ENCODE peak calls at places on chromosomes 1 and 21, in five cellular contexts. One of them, this sample, is unnamed.

GRCh38 chr1:234495231-234495990 is 16.4 kb upstream of the TARBP1 start:
- DNase-seq in kidney: no peak
- DNase-seq in tibial nerve: no peak
- DNase-seq in effector memory CD4-positive, alpha-beta T cell: no peak
- DNase-seq in activated CD4-positive, alpha-beta T cell treated with anti-CD3 and anti-CD28 coated beads, Interleukin-2, amount 50 U/mL, for 48 hours: peak
- DNase-seq in this sample: peak

GRCh38 chr1:207565546-207566468 is 69.8 kb downstream of the CR1 start:
- DNase-seq in kidney: no peak
- DNase-seq in tibial nerve: no peak
- DNase-seq in effector memory CD4-positive, alpha-beta T cell: no peak
- DNase-seq in activated CD4-positive, alpha-beta T cell treated with anti-CD3 and anti-CD28 coated beads, Interleukin-2, amount 50 U/mL, for 48 hours: no peak
- DNase-seq in this sample: no peak

GRCh38 chr1:214808845-214809460 is 206.0 kb downstream of the CENPF start:
- DNase-seq in kidney: no peak
- DNase-seq in tibial nerve: no peak
- DNase-seq in effector memory CD4-positive, alpha-beta T cell: no peak
- DNase-seq in activated CD4-positive, alpha-beta T cell treated with anti-CD3 and anti-CD28 coated beads, Interleukin-2, amount 50 U/mL, for 48 hours: no peak
- DNase-seq in this sample: peak

GRCh38 chr1:12174789-12175455 is 8.1 kb downstream of the TNFRSF1B start:
- DNase-seq in kidney: peak
- DNase-seq in tibial nerve: no peak
- DNase-seq in effector memory CD4-positive, alpha-beta T cell: no peak
- DNase-seq in activated CD4-positive, alpha-beta T cell treated with anti-CD3 and anti-CD28 coated beads, Interleukin-2, amount 50 U/mL, for 48 hours: no peak
- DNase-seq in this sample: peak

GRCh38 chr1:208654241-208654640 is 410.1 kb upstream of the PLXNA2 start:
- DNase-seq in kidney: no peak
- DNase-seq in tibial nerve: no peak
- DNase-seq in effector memory CD4-positive, alpha-beta T cell: no peak
- DNase-seq in activated CD4-positive, alpha-beta T cell treated with anti-CD3 and anti-CD28 coated beads, Interleukin-2, amount 50 U/mL, for 48 hours: no peak
- DNase-seq in this sample: peak

GRCh38 chr21:46207920-46208571 is 20.5 kb downstream of the LSS start:
- DNase-seq in kidney: no peak
- DNase-seq in tibial nerve: no peak
- DNase-seq in effector memory CD4-positive, alpha-beta T cell: no peak
- DNase-seq in activated CD4-positive, alpha-beta T cell treated with anti-CD3 and anti-CD28 coated beads, Interleukin-2, amount 50 U/mL, for 48 hours: no peak
- DNase-seq in this sample: no peak

GRCh38 chr1:92168657-92169056 is 49.1 kb upstream of the C1orf146 start:
- DNase-seq in kidney: no peak
- DNase-seq in tibial nerve: no peak
- DNase-seq in effector memory CD4-positive, alpha-beta T cell: no peak
- DNase-seq in activated CD4-positive, alpha-beta T cell treated with anti-CD3 and anti-CD28 coated beads, Interleukin-2, amount 50 U/mL, for 48 hours: no peak
- DNase-seq in this sample: no peak

GRCh38 chr1:168279253-168279652 is 1.4 kb upstream of the TBX19 start:
- DNase-seq in kidney: no peak
- DNase-seq in tibial nerve: no peak
- DNase-seq in effector memory CD4-positive, alpha-beta T cell: no peak
- DNase-seq in activated CD4-positive, alpha-beta T cell treated with anti-CD3 and anti-CD28 coated beads, Interleukin-2, amount 50 U/mL, for 48 hours: no peak
- DNase-seq in this sample: no peak

GRCh38 chr1:213327318-213327667 is 276.3 kb downstream of the RPS6KC1 start:
- DNase-seq in kidney: no peak
- DNase-seq in tibial nerve: peak
- DNase-seq in effector memory CD4-positive, alpha-beta T cell: no peak
- DNase-seq in activated CD4-positive, alpha-beta T cell treated with anti-CD3 and anti-CD28 coated beads, Interleukin-2, amount 50 U/mL, for 48 hours: no peak
- DNase-seq in this sample: no peak

GRCh38 chr1:205532996-205533728 is 28.7 kb downstream of the CDK18 start:
- DNase-seq in kidney: peak
- DNase-seq in tibial nerve: no peak
- DNase-seq in effector memory CD4-positive, alpha-beta T cell: no peak
- DNase-seq in activated CD4-positive, alpha-beta T cell treated with anti-CD3 and anti-CD28 coated beads, Interleukin-2, amount 50 U/mL, for 48 hours: no peak
- DNase-seq in this sample: no peak

GRCh38 chr21:45228171-45228641 is 59.5 kb downstream of the POFUT2 start:
- DNase-seq in kidney: no peak
- DNase-seq in tibial nerve: peak
- DNase-seq in effector memory CD4-positive, alpha-beta T cell: peak
- DNase-seq in activated CD4-positive, alpha-beta T cell treated with anti-CD3 and anti-CD28 coated beads, Interleukin-2, amount 50 U/mL, for 48 hours: peak
- DNase-seq in this sample: no peak

GRCh38 chr1:118821801-118822200 is 166.3 kb downstream of the TBX15 start:
- DNase-seq in kidney: no peak
- DNase-seq in tibial nerve: peak
- DNase-seq in effector memory CD4-positive, alpha-beta T cell: no peak
- DNase-seq in activated CD4-positive, alpha-beta T cell treated with anti-CD3 and anti-CD28 coated beads, Interleukin-2, amount 50 U/mL, for 48 hours: no peak
- DNase-seq in this sample: no peak

GRCh38 chr1:244964112-244964971 is 100.0 kb upstream of the HNRNPU start:
- DNase-seq in kidney: no peak
- DNase-seq in tibial nerve: peak
- DNase-seq in effector memory CD4-positive, alpha-beta T cell: no peak
- DNase-seq in activated CD4-positive, alpha-beta T cell treated with anti-CD3 and anti-CD28 coated beads, Interleukin-2, amount 50 U/mL, for 48 hours: peak
- DNase-seq in this sample: no peak

GRCh38 chr1:228465571-228466146 is 21.5 kb upstream of the RNF187 start:
- DNase-seq in kidney: no peak
- DNase-seq in tibial nerve: no peak
- DNase-seq in effector memory CD4-positive, alpha-beta T cell: no peak
- DNase-seq in activated CD4-positive, alpha-beta T cell treated with anti-CD3 and anti-CD28 coated beads, Interleukin-2, amount 50 U/mL, for 48 hours: peak
- DNase-seq in this sample: no peak

GRCh38 chr1:224851210-224851849 is 78.1 kb upstream of the DNAH14 start:
- DNase-seq in kidney: no peak
- DNase-seq in tibial nerve: peak
- DNase-seq in effector memory CD4-positive, alpha-beta T cell: peak
- DNase-seq in activated CD4-positive, alpha-beta T cell treated with anti-CD3 and anti-CD28 coated beads, Interleukin-2, amount 50 U/mL, for 48 hours: peak
- DNase-seq in this sample: peak

GRCh38 chr1:116403506-116404136 is 30.6 kb downstream of the ATP1A1 start:
- DNase-seq in kidney: no peak
- DNase-seq in tibial nerve: no peak
- DNase-seq in effector memory CD4-positive, alpha-beta T cell: no peak
- DNase-seq in activated CD4-positive, alpha-beta T cell treated with anti-CD3 and anti-CD28 coated beads, Interleukin-2, amount 50 U/mL, for 48 hours: no peak
- DNase-seq in this sample: no peak

GRCh38 chr1:24635195-24635843 is 7.8 kb upstream of the SRRM1 start:
- DNase-seq in kidney: no peak
- DNase-seq in tibial nerve: no peak
- DNase-seq in effector memory CD4-positive, alpha-beta T cell: no peak
- DNase-seq in activated CD4-positive, alpha-beta T cell treated with anti-CD3 and anti-CD28 coated beads, Interleukin-2, amount 50 U/mL, for 48 hours: no peak
- DNase-seq in this sample: peak

GRCh38 chr1:41586230-41586629 is 101.7 kb upstream of the EDN2 start:
- DNase-seq in kidney: no peak
- DNase-seq in tibial nerve: no peak
- DNase-seq in effector memory CD4-positive, alpha-beta T cell: no peak
- DNase-seq in activated CD4-positive, alpha-beta T cell treated with anti-CD3 and anti-CD28 coated beads, Interleukin-2, amount 50 U/mL, for 48 hours: no peak
- DNase-seq in this sample: no peak

GRCh38 chr1:35555601-35556477 is 1.4 kb downstream of the KIAA0319L start:
- DNase-seq in kidney: no peak
- DNase-seq in tibial nerve: no peak
- DNase-seq in effector memory CD4-positive, alpha-beta T cell: no peak
- DNase-seq in activated CD4-positive, alpha-beta T cell treated with anti-CD3 and anti-CD28 coated beads, Interleukin-2, amount 50 U/mL, for 48 hours: no peak
- DNase-seq in this sample: no peak

GRCh38 chr1:162059721-162060120 is 9.8 kb upstream of the NOS1AP start:
- DNase-seq in kidney: no peak
- DNase-seq in tibial nerve: no peak
- DNase-seq in effector memory CD4-positive, alpha-beta T cell: no peak
- DNase-seq in activated CD4-positive, alpha-beta T cell treated with anti-CD3 and anti-CD28 coated beads, Interleukin-2, amount 50 U/mL, for 48 hours: no peak
- DNase-seq in this sample: no peak

GRCh38 chr1:34781071-34781843 is at the start of gene GJB3:
- DNase-seq in kidney: no peak
- DNase-seq in tibial nerve: no peak
- DNase-seq in effector memory CD4-positive, alpha-beta T cell: no peak
- DNase-seq in activated CD4-positive, alpha-beta T cell treated with anti-CD3 and anti-CD28 coated beads, Interleukin-2, amount 50 U/mL, for 48 hours: no peak
- DNase-seq in this sample: no peak

GRCh38 chr1:192747305-192747704 is 61.5 kb upstream of the RGS2 start:
- DNase-seq in kidney: no peak
- DNase-seq in tibial nerve: no peak
- DNase-seq in effector memory CD4-positive, alpha-beta T cell: no peak
- DNase-seq in activated CD4-positive, alpha-beta T cell treated with anti-CD3 and anti-CD28 coated beads, Interleukin-2, amount 50 U/mL, for 48 hours: no peak
- DNase-seq in this sample: no peak

GRCh38 chr21:38139380-38140168 is 117.2 kb upstream of the KCNJ15 start:
- DNase-seq in kidney: no peak
- DNase-seq in tibial nerve: no peak
- DNase-seq in effector memory CD4-positive, alpha-beta T cell: no peak
- DNase-seq in activated CD4-positive, alpha-beta T cell treated with anti-CD3 and anti-CD28 coated beads, Interleukin-2, amount 50 U/mL, for 48 hours: no peak
- DNase-seq in this sample: no peak

GRCh38 chr21:14864211-14865021 is 200.4 kb downstream of the NRIP1 start:
- DNase-seq in kidney: peak
- DNase-seq in tibial nerve: peak
- DNase-seq in effector memory CD4-positive, alpha-beta T cell: no peak
- DNase-seq in activated CD4-positive, alpha-beta T cell treated with anti-CD3 and anti-CD28 coated beads, Interleukin-2, amount 50 U/mL, for 48 hours: peak
- DNase-seq in this sample: peak

GRCh38 chr1:91557039-91557690 is 56.5 kb downstream of the CDC7 start:
- DNase-seq in kidney: no peak
- DNase-seq in tibial nerve: no peak
- DNase-seq in effector memory CD4-positive, alpha-beta T cell: no peak
- DNase-seq in activated CD4-positive, alpha-beta T cell treated with anti-CD3 and anti-CD28 coated beads, Interleukin-2, amount 50 U/mL, for 48 hours: no peak
- DNase-seq in this sample: no peak

GRCh38 chr21:14712121-14712520 is 166.0 kb upstream of the SAMSN1 start:
- DNase-seq in kidney: no peak
- DNase-seq in tibial nerve: no peak
- DNase-seq in effector memory CD4-positive, alpha-beta T cell: no peak
- DNase-seq in activated CD4-positive, alpha-beta T cell treated with anti-CD3 and anti-CD28 coated beads, Interleukin-2, amount 50 U/mL, for 48 hours: no peak
- DNase-seq in this sample: no peak

GRCh38 chr21:42330380-42331336 is 15.4 kb upstream of the TFF3 start:
- DNase-seq in kidney: no peak
- DNase-seq in tibial nerve: no peak
- DNase-seq in effector memory CD4-positive, alpha-beta T cell: no peak
- DNase-seq in activated CD4-positive, alpha-beta T cell treated with anti-CD3 and anti-CD28 coated beads, Interleukin-2, amount 50 U/mL, for 48 hours: no peak
- DNase-seq in this sample: no peak

GRCh38 chr21:33543505-33544129 is 779 bp downstream of the SON start:
- DNase-seq in kidney: peak
- DNase-seq in tibial nerve: no peak
- DNase-seq in effector memory CD4-positive, alpha-beta T cell: peak
- DNase-seq in activated CD4-positive, alpha-beta T cell treated with anti-CD3 and anti-CD28 coated beads, Interleukin-2, amount 50 U/mL, for 48 hours: peak
- DNase-seq in this sample: no peak

GRCh38 chr1:97334454-97334853 is 586.4 kb downstream of the DPYD start:
- DNase-seq in kidney: no peak
- DNase-seq in tibial nerve: no peak
- DNase-seq in effector memory CD4-positive, alpha-beta T cell: no peak
- DNase-seq in activated CD4-positive, alpha-beta T cell treated with anti-CD3 and anti-CD28 coated beads, Interleukin-2, amount 50 U/mL, for 48 hours: no peak
- DNase-seq in this sample: no peak

GRCh38 chr1:9825101-9826074 is 1.6 kb upstream of the CLSTN1 start:
- DNase-seq in kidney: peak
- DNase-seq in tibial nerve: peak
- DNase-seq in effector memory CD4-positive, alpha-beta T cell: peak
- DNase-seq in activated CD4-positive, alpha-beta T cell treated with anti-CD3 and anti-CD28 coated beads, Interleukin-2, amount 50 U/mL, for 48 hours: peak
- DNase-seq in this sample: peak

GRCh38 chr21:45981641-45982255 is at the start of gene COL6A1:
- DNase-seq in kidney: peak
- DNase-seq in tibial nerve: peak
- DNase-seq in effector memory CD4-positive, alpha-beta T cell: peak
- DNase-seq in activated CD4-positive, alpha-beta T cell treated with anti-CD3 and anti-CD28 coated beads, Interleukin-2, amount 50 U/mL, for 48 hours: peak
- DNase-seq in this sample: peak

GRCh38 chr1:67371043-67371442 is 59.2 kb downstream of the SERBP1 start:
- DNase-seq in kidney: no peak
- DNase-seq in tibial nerve: no peak
- DNase-seq in effector memory CD4-positive, alpha-beta T cell: no peak
- DNase-seq in activated CD4-positive, alpha-beta T cell treated with anti-CD3 and anti-CD28 coated beads, Interleukin-2, amount 50 U/mL, for 48 hours: no peak
- DNase-seq in this sample: no peak

GRCh38 chr1:37561794-37562132 is 5.0 kb downstream of the DNALI1 start:
- DNase-seq in kidney: no peak
- DNase-seq in tibial nerve: peak
- DNase-seq in effector memory CD4-positive, alpha-beta T cell: peak
- DNase-seq in activated CD4-positive, alpha-beta T cell treated with anti-CD3 and anti-CD28 coated beads, Interleukin-2, amount 50 U/mL, for 48 hours: peak
- DNase-seq in this sample: peak

GRCh38 chr1:6355621-6356020 is 37.9 kb downstream of the ACOT7 start:
- DNase-seq in kidney: no peak
- DNase-seq in tibial nerve: no peak
- DNase-seq in effector memory CD4-positive, alpha-beta T cell: no peak
- DNase-seq in activated CD4-positive, alpha-beta T cell treated with anti-CD3 and anti-CD28 coated beads, Interleukin-2, amount 50 U/mL, for 48 hours: no peak
- DNase-seq in this sample: no peak

GRCh38 chr1:58575831-58576726 is 973 bp downstream of the TACSTD2 start:
- DNase-seq in kidney: peak
- DNase-seq in tibial nerve: no peak
- DNase-seq in effector memory CD4-positive, alpha-beta T cell: no peak
- DNase-seq in activated CD4-positive, alpha-beta T cell treated with anti-CD3 and anti-CD28 coated beads, Interleukin-2, amount 50 U/mL, for 48 hours: no peak
- DNase-seq in this sample: no peak

GRCh38 chr1:185681034-185681633 is 53.1 kb upstream of the HMCN1 start:
- DNase-seq in kidney: no peak
- DNase-seq in tibial nerve: peak
- DNase-seq in effector memory CD4-positive, alpha-beta T cell: peak
- DNase-seq in activated CD4-positive, alpha-beta T cell treated with anti-CD3 and anti-CD28 coated beads, Interleukin-2, amount 50 U/mL, for 48 hours: no peak
- DNase-seq in this sample: peak

GRCh38 chr21:32463889-32464300 is 51.4 kb downstream of the EVA1C start:
- DNase-seq in kidney: no peak
- DNase-seq in tibial nerve: no peak
- DNase-seq in effector memory CD4-positive, alpha-beta T cell: no peak
- DNase-seq in activated CD4-positive, alpha-beta T cell treated with anti-CD3 and anti-CD28 coated beads, Interleukin-2, amount 50 U/mL, for 48 hours: no peak
- DNase-seq in this sample: no peak

This sample was measured in K562.